ENCODE peak calls at places on chromosomes 13 and 19, in ten cellular contexts. V is activated CD8-positive, alpha-beta memory T cell treated with anti-CD3 and anti-CD28 coated beads for 48 hours; Y is aorta; I is RPMI8226; X is T-helper 2 cell; P is dermis microvascular lymphatic vessel endothelial cell; A is SW 1271; M is germinal center; L is gastrocnemius medialis; H is uterus. C is an unnamed sample.

GRCh38 chr19:12997225-12997966 is 2.1 kb downstream of the NFIX start:
- DNase-seq in I (no peak), Y (no peak), H (no peak), V (no peak), A (no peak), M (no peak), P (no peak), L (no peak), X (no peak), C (no peak)

GRCh38 chr13:74825170-74825948 is 656.6 kb downstream of the TBC1D4 start:
- DNase-seq in Y (no peak), V (no peak), M (no peak), I (no peak), A (no peak), L (no peak), X (no peak), P (peak), H (no peak), C (no peak)

GRCh38 chr13:101655435-101655834 is 203.0 kb downstream of the ITGBL1 start:
- DNase-seq in L (no peak), Y (no peak), V (no peak), M (no peak), X (no peak), P (no peak), H (no peak), A (no peak), I (peak), C (no peak)

GRCh38 chr19:3057275-3057714 is 5.0 kb downstream of the TLE5 start:
- DNase-seq in L (peak), M (no peak), X (no peak), Y (peak), H (peak), I (no peak), P (no peak), V (no peak), A (no peak), C (peak)

GRCh38 chr13:109145631-109146030 is 516.2 kb downstream of the MYO16 start:
- DNase-seq in A (no peak), I (peak), X (no peak), H (no peak), M (peak), L (no peak), P (peak), V (no peak), Y (no peak), C (no peak)

GRCh38 chr19:47487551-47488515 is 3.8 kb upstream of the KPTN start:
- DNase-seq in X (no peak), Y (no peak), H (no peak), L (no peak), V (no peak), I (no peak), P (no peak), M (no peak), A (no peak), C (no peak)

GRCh38 chr19:38384209-38385027 is 3.4 kb downstream of the GGN start:
- DNase-seq in M (no peak), V (no peak), Y (no peak), H (no peak), A (no peak), L (no peak), X (no peak), P (peak), I (no peak), C (no peak)

GRCh38 chr13:20411638-20412342 is 113.9 kb downstream of the CRYL1 start:
- DNase-seq in M (no peak), L (no peak), P (no peak), A (no peak), I (no peak), Y (no peak), H (no peak), V (peak), X (no peak), C (no peak)

GRCh38 chr13:64753606-64754005 is 2476.5 kb downstream of the PCDH9 start:
- DNase-seq in V (no peak), H (no peak), Y (no peak), I (no peak), L (no peak), A (no peak), X (no peak), M (no peak), P (no peak), C (no peak)

GRCh38 chr19:588758-589692 is 656 bp upstream of the HCN2 start:
- DNase-seq in Y (no peak), X (no peak), V (no peak), A (no peak), P (no peak), L (no peak), M (no peak), I (no peak), H (no peak), C (no peak)

GRCh38 chr19:35620001-35620400 is 7.5 kb downstream of the HAUS5 start:
- DNase-seq in H (no peak), I (no peak), Y (no peak), V (no peak), L (no peak), X (no peak), P (no peak), A (no peak), M (no peak), C (no peak)

GRCh38 chr19:18223860-18224524 is 2.2 kb downstream of the PDE4C start:
- DNase-seq in L (no peak), H (peak), A (no peak), V (no peak), I (peak), M (peak), P (no peak), X (no peak), Y (no peak), C (peak)

GRCh38 chr13:80050252-80050651 is 290.7 kb downstream of the SPRY2 start:
- DNase-seq in P (peak), Y (no peak), L (no peak), M (no peak), V (no peak), X (no peak), H (no peak), I (no peak), A (no peak), C (no peak)

GRCh38 chr19:8163781-8164180 is 14.4 kb upstream of the FBN3 start:
- DNase-seq in H (no peak), I (no peak), Y (no peak), X (no peak), V (no peak), L (no peak), M (no peak), P (no peak), A (no peak), C (no peak)

GRCh38 chr13:94978516-94978915 is 266.2 kb upstream of the SOX21 start:
- DNase-seq in A (no peak), H (no peak), P (no peak), X (no peak), Y (no peak), I (no peak), L (no peak), V (no peak), M (no peak), C (no peak)

GRCh38 chr13:46555722-46556121 is 2.8 kb downstream of the LRCH1 start:
- DNase-seq in H (no peak), I (no peak), V (no peak), P (no peak), X (no peak), L (no peak), Y (no peak), A (no peak), M (no peak), C (no peak)

GRCh38 chr19:39817888-39818561 is 15.9 kb downstream of the DYRK1B start:
- DNase-seq in I (no peak), V (no peak), H (no peak), L (peak), X (no peak), P (no peak), M (no peak), A (no peak), Y (no peak), C (no peak)

GRCh38 chr19:38266981-38267597 is 2.7 kb downstream of the SPINT2 start:
- DNase-seq in I (no peak), M (no peak), H (no peak), V (no peak), L (no peak), A (no peak), X (no peak), P (peak), Y (no peak), C (no peak)

GRCh38 chr13:91586609-91587008 is 188.2 kb downstream of the GPC5 start:
- DNase-seq in Y (no peak), L (no peak), X (no peak), A (no peak), H (no peak), I (no peak), M (no peak), V (no peak), P (no peak), C (no peak)

GRCh38 chr13:105474983-105475382 is 1060.5 kb downstream of the EFNB2 start:
- DNase-seq in A (no peak), I (no peak), M (no peak), P (no peak), V (no peak), X (no peak), Y (no peak), H (no peak), L (no peak), C (no peak)

GRCh38 chr19:10408511-10409291 is 5.4 kb upstream of the CDC37 start:
- DNase-seq in V (no peak), H (no peak), A (no peak), Y (peak), M (peak), P (no peak), X (peak), I (no peak), L (no peak), C (no peak)

GRCh38 chr19:56670961-56671612 is 470 bp downstream of the ZNF835 start:
- DNase-seq in V (peak), A (no peak), X (no peak), M (no peak), L (no peak), P (no peak), Y (no peak), I (peak), H (no peak), C (peak)

GRCh38 chr13:27118428-27119054 is 53.1 kb downstream of the USP12 start:
- DNase-seq in M (no peak), V (no peak), I (no peak), A (no peak), H (no peak), X (no peak), P (no peak), L (no peak), Y (no peak), C (no peak)

GRCh38 chr13:47831265-47831664 is 169.8 kb downstream of the SUCLA2 start:
- DNase-seq in V (no peak), L (no peak), Y (no peak), P (no peak), X (no peak), I (no peak), A (no peak), M (no peak), H (no peak), C (no peak)

GRCh38 chr19:38629568-38629967 is 10.6 kb downstream of the EIF3K start:
- DNase-seq in L (no peak), M (no peak), H (no peak), V (no peak), A (no peak), Y (no peak), X (no peak), I (no peak), P (no peak), C (no peak)

GRCh38 chr19:18646535-18647370 is 9.9 kb downstream of the KLHL26 start:
- DNase-seq in L (no peak), A (no peak), M (no peak), V (no peak), X (no peak), Y (no peak), I (no peak), H (no peak), P (no peak), C (peak)

GRCh38 chr13:26255717-26256277 is 1.9 kb downstream of the CDK8 start:
- DNase-seq in I (peak), P (peak), X (no peak), V (no peak), H (no peak), A (no peak), M (no peak), L (no peak), Y (no peak), C (no peak)

GRCh38 chr13:107375701-107376350 is 807.9 kb upstream of the ARGLU1 start:
- DNase-seq in X (no peak), V (no peak), P (peak), I (no peak), M (no peak), H (no peak), A (no peak), Y (no peak), L (no peak), C (no peak)

GRCh38 chr13:59680429-59681024 is 483.2 kb downstream of the DIAPH3 start:
- DNase-seq in X (no peak), V (no peak), P (peak), Y (no peak), L (no peak), M (no peak), I (peak), A (no peak), H (no peak), C (no peak)

GRCh38 chr19:45976180-45976579 is 2.5 kb upstream of the NOVA2 start:
- DNase-seq in M (no peak), Y (no peak), H (no peak), A (no peak), L (no peak), V (no peak), X (no peak), I (no peak), P (no peak), C (no peak)

GRCh38 chr19:38284422-38284821 is 19.6 kb upstream of the C19orf33 start:
- DNase-seq in P (no peak), L (no peak), X (no peak), M (peak), I (no peak), V (no peak), H (no peak), A (no peak), Y (peak), C (no peak)